ENCODE peak calls at places on chromosomes 3 and 15, in five cellular contexts. B is Panc1, Y is sigmoid colon, W is breast epithelium, I is HepG2. S is an unnamed sample.

GRCh38 chr15:99442268-99442897 is 123.4 kb upstream of the MEF2A start:
- DNase-seq in B (peak; percentile 46), Y (peak; percentile 78), W (peak; percentile 23), I (no peak), S (peak; percentile 21)

GRCh38 chr3:126490619-126491018 is 14.9 kb upstream of the ZXDC start:
- DNase-seq in B (no peak), Y (no peak), W (no peak), I (peak; percentile 35), S (no peak)

GRCh38 chr3:186998937-186999368 is 68.6 kb downstream of the ST6GAL1 start:
- DNase-seq in B (no peak), Y (no peak), W (no peak), I (no peak), S (no peak)

GRCh38 chr3:94070341-94070911 is 7.6 kb downstream of the NSUN3 start:
- DNase-seq in B (no peak), Y (no peak), W (no peak), I (no peak), S (no peak)

GRCh38 chr3:30078736-30079135 is 527.7 kb upstream of the TGFBR2 start:
- DNase-seq in B (no peak), Y (no peak), W (no peak), I (no peak), S (no peak)

GRCh38 chr15:20357139-20358065 is 184.2 kb downstream of the GOLGA6L6 start:
- DNase-seq in B (no peak), Y (peak; percentile 72), W (no peak), I (no peak), S (peak; percentile 4)

GRCh38 chr3:128491900-128492352 is 1.1 kb downstream of the GATA2 start:
- DNase-seq in B (no peak), Y (peak; percentile 53), W (no peak), I (no peak), S (no peak)

GRCh38 chr15:60328852-60329443 is 68.8 kb downstream of the ANXA2 start:
- DNase-seq in B (no peak), Y (no peak), W (no peak), I (no peak), S (no peak)

GRCh38 chr3:42300013-42300412 is 34.0 kb upstream of the CCK start:
- DNase-seq in B (no peak), Y (no peak), W (no peak), I (peak; percentile 10), S (no peak)

GRCh38 chr15:79430901-79431635 is 1.1 kb upstream of the MINAR1 start:
- DNase-seq in B (no peak), Y (no peak), W (no peak), I (no peak), S (no peak)

GRCh38 chr15:96767703-96768434 is 437.4 kb downstream of the NR2F2 start:
- DNase-seq in B (no peak), Y (no peak), W (no peak), I (no peak), S (no peak)

GRCh38 chr3:31709005-31709404 is 176.3 kb downstream of the STT3B start:
- DNase-seq in B (no peak), Y (no peak), W (no peak), I (no peak), S (no peak)

GRCh38 chr3:31710123-31710841 is 177.6 kb downstream of the STT3B start:
- DNase-seq in B (no peak), Y (no peak), W (no peak), I (no peak), S (no peak)

GRCh38 chr3:31713820-31714511 is 181.2 kb downstream of the STT3B start:
- DNase-seq in B (no peak), Y (no peak), W (no peak), I (no peak), S (no peak)

DNA sequence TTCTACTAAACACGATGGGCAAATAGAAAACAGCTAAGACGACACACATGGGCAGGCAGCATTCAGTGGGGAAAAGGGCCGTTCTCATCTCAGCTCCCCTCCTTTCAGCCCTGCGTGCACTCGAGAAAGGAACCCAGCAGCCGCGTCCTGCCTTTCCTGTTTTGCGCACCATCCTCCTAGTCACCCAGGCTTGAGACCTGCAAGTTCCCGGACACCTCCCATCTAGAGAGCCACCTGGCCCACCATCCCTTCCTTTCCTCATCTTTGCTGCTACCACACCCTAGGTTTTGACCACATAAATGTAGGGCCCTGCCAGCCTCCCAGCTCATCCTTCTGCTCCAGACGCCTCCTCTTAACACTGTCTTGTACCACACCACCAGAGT is 181.8 kb downstream of the STT3B start:
- DNase-seq in B (no peak), Y (no peak), W (no peak), I (no peak), S (no peak)
- TF ChIP-seq CTCF in B (no peak), Y (no peak), W (no peak), I (no peak), S (no peak)

DNA sequence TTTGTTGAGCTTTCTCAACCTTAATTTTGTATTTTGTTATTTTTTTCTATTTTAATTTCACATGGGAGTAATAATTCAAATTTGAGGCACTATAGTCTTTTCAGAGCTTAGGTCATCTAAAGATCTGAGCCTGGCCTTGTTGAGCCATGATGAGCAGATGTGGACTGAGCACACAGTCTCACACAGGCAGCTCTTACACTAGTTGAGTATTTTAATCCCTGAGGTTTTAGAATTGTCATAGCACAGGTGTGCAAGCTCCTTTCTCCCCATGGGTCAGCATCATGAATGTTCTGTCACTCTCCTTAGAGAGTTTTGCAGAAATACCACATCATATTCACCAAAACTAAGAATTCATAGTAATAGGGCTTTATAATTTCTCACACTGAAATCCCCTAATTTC is 4.9 kb downstream of the ZBTB38 start:
- DNase-seq in B (no peak), Y (no peak), W (no peak), I (no peak), S (no peak)
- H3K36me3 ChIP-seq in B (no peaks in the 10 kb centered on the region), Y (no peaks in the 10 kb centered on the region), W (no peaks in the 10 kb centered on the region), I (peaks cover 8% of the 10 kb centered on the region), S (no peaks in the 10 kb centered on the region)

DNA sequence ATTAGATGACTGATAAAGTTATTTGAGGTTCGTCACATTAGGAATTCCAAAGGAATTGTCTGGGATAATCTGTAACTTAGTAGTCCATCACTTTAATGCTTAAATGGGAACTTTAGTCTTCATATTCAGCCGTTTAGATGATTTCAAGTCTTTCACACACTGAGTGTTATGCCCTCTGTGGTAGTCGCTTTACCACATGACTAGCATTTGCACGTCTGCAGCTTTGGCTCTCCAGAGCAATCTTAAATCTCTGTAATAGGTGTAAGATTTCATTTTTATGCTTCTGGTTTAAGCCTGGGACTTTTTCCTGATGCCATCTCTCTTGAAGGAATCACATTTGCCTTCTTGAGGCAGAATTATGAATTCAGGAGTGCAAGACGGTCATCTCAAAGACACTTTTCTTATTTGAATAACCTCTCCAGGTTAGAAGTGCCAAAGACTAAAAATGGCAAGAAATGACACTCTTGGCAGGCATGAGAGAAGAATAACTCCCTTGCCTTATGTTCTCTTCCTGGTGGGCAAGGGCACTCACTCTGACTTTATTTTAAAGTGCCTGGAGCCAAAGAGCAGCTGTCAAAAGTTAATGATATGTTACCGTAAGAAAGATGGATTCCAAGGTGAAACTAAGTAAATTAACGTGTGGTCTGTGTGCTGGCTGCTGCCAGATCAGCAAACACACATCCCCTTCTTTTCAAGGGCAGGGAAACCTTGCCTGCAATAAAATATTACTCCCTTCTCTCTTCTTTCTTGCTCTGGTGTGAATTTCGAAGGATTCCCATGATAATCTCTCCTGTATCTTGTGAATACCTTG is 153.3 kb downstream of the B3GALNT1 start:
- DNase-seq in B (no peak), Y (no peak), W (no peak), I (no peak), S (no peak)
- TF ChIP-seq POLR2AphosphoS5 in B (no peak), Y (no peak), W (no peak), I (no peak), S (no peak)

GRCh38 chr3:133119146-133119545 is 81.0 kb downstream of the TMEM108 start:
- DNase-seq in B (no peak), Y (no peak), W (no peak), I (no peak), S (no peak)
- TF ChIP-seq CTCF in B (no peak), Y (no peak), W (no peak), I (no peak), S (no peak)

DNA sequence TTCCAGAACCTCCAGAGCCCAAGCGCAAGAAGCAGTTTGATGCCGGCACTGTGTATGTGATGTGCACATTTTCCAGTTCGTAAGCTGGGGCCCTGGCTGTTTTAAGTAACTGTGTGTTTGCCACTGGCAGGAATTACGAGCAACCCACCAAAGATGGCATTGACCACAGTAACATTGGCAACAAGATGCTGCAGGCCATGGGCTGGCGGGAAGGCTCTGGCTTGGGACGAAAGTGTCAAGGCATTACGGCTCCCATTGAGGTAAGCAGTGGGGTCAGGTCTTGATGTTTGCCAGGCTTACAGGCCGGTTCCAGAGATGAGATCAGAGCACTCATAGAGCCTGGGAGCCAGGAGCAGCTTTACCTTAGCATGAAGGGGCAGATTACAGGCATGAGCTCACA is 28.4 kb downstream of the RBM5 start:
- DNase-seq in B (no peak), Y (no peak), W (no peak), I (no peak), S (no peak)
- H3K36me3 ChIP-seq in B (peaks cover 25% of the 10 kb centered on the region), Y (peaks cover 85% of the 10 kb centered on the region), W (peaks cover 8% of the 10 kb centered on the region), I (peaks cover 49% of the 10 kb centered on the region), S (peaks cover 50% of the 10 kb centered on the region)